ENCODE peak calls at places on chromosome 15, in eight cellular contexts. L is cardiac muscle cell, S is NCI-H1105, D is left lung, A is tibial artery, J is NCI-H524, P is dermis microvascular lymphatic vessel endothelial cell, K is hepatic stellate cell. Y is an unnamed sample.

GRCh38 chr15:37585966-37586656 is 348.3 kb upstream of the TMCO5A start:
- DNase-seq in D (no peak), P (no peak), L (no peak), A (no peak), K (peak), J (no peak), S (no peak), Y (no peak)

GRCh38 chr15:60795889-60796288 is 316.9 kb upstream of the ICE2 start:
- DNase-seq in S (no peak), A (no peak), D (no peak), L (no peak), J (no peak), K (no peak), P (no peak), Y (no peak)

GRCh38 chr15:94064676-94065313 is 166.6 kb upstream of the MCTP2 start:
- DNase-seq in J (no peak), L (no peak), S (no peak), K (no peak), A (no peak), D (no peak), P (no peak), Y (no peak)

GRCh38 chr15:78322243-78322642 is 17.9 kb upstream of the CRABP1 start:
- DNase-seq in J (no peak), S (no peak), K (no peak), D (no peak), L (no peak), P (peak), A (no peak), Y (peak)

GRCh38 chr15:80978685-80979084 is 10.9 kb downstream of the MESD start:
- DNase-seq in D (no peak), L (no peak), P (peak), S (no peak), J (no peak), K (no peak), A (no peak), Y (peak)

GRCh38 chr15:78060232-78060631 is 17.3 kb downstream of the TBC1D2B start:
- DNase-seq in K (no peak), L (no peak), D (no peak), S (no peak), A (peak), P (no peak), J (peak), Y (no peak)

GRCh38 chr15:99226802-99227201 is 22.6 kb downstream of the TTC23 start:
- DNase-seq in J (no peak), K (no peak), P (no peak), A (no peak), L (no peak), D (no peak), S (no peak), Y (no peak)

GRCh38 chr15:76871930-76872329 is 33.2 kb downstream of the SCAPER start:
- DNase-seq in P (peak), J (no peak), S (no peak), D (no peak), A (no peak), K (no peak), L (no peak), Y (peak)

GRCh38 chr15:70327328-70328136 is 229.8 kb upstream of the TLE3 start:
- DNase-seq in J (no peak), P (peak), S (no peak), A (no peak), K (no peak), L (no peak), D (no peak), Y (peak)

GRCh38 chr15:55992769-55993110 is 672 bp downstream of the NEDD4 start:
- DNase-seq in L (no peak), S (no peak), D (no peak), P (no peak), K (no peak), A (no peak), J (no peak), Y (no peak)

GRCh38 chr15:25805006-25805405 is 58.1 kb downstream of the ATP10A start:
- DNase-seq in A (peak), P (no peak), D (no peak), K (peak), L (no peak), J (no peak), S (no peak), Y (no peak)

Y was measured in endothelial cell of umbilical vein.